ENCODE peak calls at places on chromosomes 7 and 10, in ten cellular contexts. D, R, U, K, X, B, Q, J, Z and E are unnamed samples.
A peak's percentile ranks its signal among the peaks of the same experiment; 100 is the strongest.

GRCh38 chr7:157347217-157347904 is 10.6 kb downstream of the DNAJB6 start:
- DNase-seq in D (no peak), K (peak; percentile 83), B (peak; percentile 46), R (no peak), U (peak; percentile 86), Z (peak; percentile 84), J (no peak), Q (peak; percentile 47), X (no peak), E (no peak)

GRCh38 chr7:106312099-106312871 is 27.5 kb upstream of the NAMPT start:
- DNase-seq in X (no peak), U (no peak), D (no peak), Z (no peak), Q (no peak), B (no peak), R (no peak), J (no peak), K (no peak), E (no peak)

GRCh38 chr7:133044722-133045473 is 37.0 kb downstream of the CHCHD3 start:
- DNase-seq in J (no peak), B (no peak), U (no peak), Z (no peak), X (no peak), K (no peak), R (no peak), D (peak; percentile 22), Q (no peak), E (no peak)

GRCh38 chr7:130957140-130957513 is 223.1 kb upstream of the KLF14 start:
- DNase-seq in Z (no peak), Q (no peak), R (no peak), K (no peak), J (no peak), X (peak; percentile 45), B (no peak), D (no peak), U (no peak), E (no peak)

GRCh38 chr7:151799506-151799905 is 77.4 kb downstream of the PRKAG2 start:
- DNase-seq in D (no peak), Z (peak; percentile 51), Q (no peak), K (no peak), X (no peak), J (no peak), B (no peak), U (no peak), R (no peak), E (no peak)

GRCh38 chr10:72682626-72683025 is 9.3 kb upstream of the MCU start:
- DNase-seq in B (no peak), X (no peak), Z (no peak), R (peak; percentile 76), U (peak; percentile 34), K (no peak), J (no peak), D (no peak), Q (peak; percentile 36), E (no peak)

GRCh38 chr7:44438851-44439250 is 51.6 kb downstream of the NUDCD3 start:
- DNase-seq in Q (no peak), D (no peak), U (no peak), B (no peak), X (no peak), R (no peak), Z (no peak), J (no peak), K (no peak), E (no peak)

GRCh38 chr10:113420057-113420732 is 132.7 kb upstream of the HABP2 start:
- DNase-seq in K (no peak), R (no peak), Z (no peak), D (no peak), J (no peak), B (no peak), Q (no peak), U (no peak), X (no peak), E (no peak)

GRCh38 chr10:106053031-106053430 is 1111.5 kb downstream of the SORCS1 start:
- DNase-seq in U (no peak), R (no peak), D (no peak), Q (no peak), Z (no peak), B (no peak), X (no peak), K (no peak), J (no peak), E (no peak)

GRCh38 chr7:126179916-126180315 is 1072.8 kb downstream of the GRM8 start:
- DNase-seq in R (no peak), X (no peak), Z (no peak), D (no peak), J (no peak), B (no peak), K (no peak), Q (no peak), U (no peak), E (no peak)

GRCh38 chr10:129778571-129778970 is 185.5 kb downstream of the EBF3 start:
- DNase-seq in J (no peak), K (no peak), Z (no peak), Q (no peak), B (no peak), X (no peak), U (no peak), D (no peak), R (no peak), E (no peak)

GRCh38 chr7:82506702-82507101 is 63.1 kb upstream of the CACNA2D1 start:
- DNase-seq in Q (peak; percentile 16), K (no peak), U (peak; percentile 62), Z (peak; percentile 69), D (no peak), J (no peak), B (no peak), X (no peak), R (no peak), E (no peak)

GRCh38 chr10:92891885-92892705 is 43.8 kb downstream of the EXOC6 start:
- DNase-seq in J (no peak), K (peak; percentile 40), B (peak; percentile 93), X (no peak), R (no peak), Q (peak; percentile 86), Z (peak; percentile 54), U (peak; percentile 71), D (peak; percentile 46), E (peak; percentile 14)